ENCODE peak calls at places on chromosome 1, in ten cellular contexts. N, Y, M, E, V, I, R, P, X and L are unnamed samples.

GRCh38 chr1:228004331-228004871 is 2.4 kb upstream of the WNT3A start:
- DNase-seq in N (peak; percentile 37), Y (no peak), M (no peak), E (peak; percentile 61), V (peak; percentile 67), I (peak; percentile 61), R (peak; percentile 42), P (no peak), X (no peak), L (no peak)

GRCh38 chr1:37476460-37477197 is 2.2 kb downstream of the ZC3H12A start:
- DNase-seq in N (no peak), Y (no peak), M (no peak), E (peak; percentile 89), V (no peak), I (no peak), R (peak; percentile 75), P (peak; percentile 90), X (no peak), L (peak; percentile 76)

GRCh38 chr1:109266965-109267364 is 16.0 kb downstream of the PSRC1 start:
- DNase-seq in N (no peak), Y (no peak), M (no peak), E (peak; percentile 92), V (no peak), I (no peak), R (no peak), P (peak; percentile 29), X (no peak), L (no peak)

GRCh38 chr1:169565335-169566271 is 20.7 kb downstream of the F5 start:
- DNase-seq in N (no peak), Y (no peak), M (no peak), E (peak; percentile 46), V (no peak), I (no peak), R (no peak), P (no peak), X (no peak), L (peak; percentile 24)

GRCh38 chr1:8252266-8252951 is 65.5 kb upstream of the SLC45A1 start:
- DNase-seq in N (no peak), Y (no peak), M (no peak), E (peak; percentile 40), V (no peak), I (no peak), R (no peak), P (peak; percentile 24), X (no peak), L (no peak)

GRCh38 chr1:149995927-149996326 is 14.6 kb downstream of the OTUD7B start:
- DNase-seq in N (no peak), Y (no peak), M (no peak), E (peak; percentile 96), V (no peak), I (no peak), R (no peak), P (no peak), X (no peak), L (no peak)

GRCh38 chr1:12184008-12184681 is 17.4 kb downstream of the TNFRSF1B start:
- DNase-seq in N (no peak), Y (no peak), M (peak; percentile 36), E (no peak), V (peak; percentile 93), I (no peak), R (peak; percentile 56), P (peak; percentile 90), X (no peak), L (peak; percentile 77)

GRCh38 chr1:119742193-119742592 is 26.5 kb downstream of the HMGCS2 start:
- DNase-seq in N (no peak), Y (no peak), M (no peak), E (peak; percentile 24), V (no peak), I (no peak), R (no peak), P (no peak), X (no peak), L (peak; percentile 58)

GRCh38 chr1:29518183-29518835 is 282.0 kb downstream of the PTPRU start:
- DNase-seq in N (no peak), Y (no peak), M (no peak), E (no peak), V (no peak), I (no peak), R (peak; percentile 10), P (no peak), X (no peak), L (peak; percentile 5)

GRCh38 chr1:63966016-63966415 is 192.2 kb downstream of the ROR1 start:
- DNase-seq in N (no peak), Y (no peak), M (no peak), E (no peak), V (no peak), I (no peak), R (no peak), P (no peak), X (no peak), L (no peak)

GRCh38 chr1:67803380-67804279 is 29.6 kb downstream of the GNG12 start:
- DNase-seq in N (no peak), Y (no peak), M (no peak), E (peak; percentile 89), V (no peak), I (no peak), R (no peak), P (peak; percentile 74), X (no peak), L (no peak)

GRCh38 chr1:95076034-95076433 is 3.3 kb upstream of the ALG14 start:
- DNase-seq in N (no peak), Y (no peak), M (no peak), E (no peak), V (no peak), I (no peak), R (no peak), P (no peak), X (no peak), L (no peak)

GRCh38 chr1:5296135-5296930 is 641.9 kb downstream of the AJAP1 start:
- DNase-seq in N (no peak), Y (no peak), M (no peak), E (no peak), V (peak; percentile 53), I (no peak), R (no peak), P (no peak), X (no peak), L (no peak)

GRCh38 chr1:180278791-180279432 is 48.8 kb downstream of the LHX4 start:
- DNase-seq in N (no peak), Y (peak; percentile 4), M (peak; percentile 36), E (no peak), V (no peak), I (no peak), R (no peak), P (no peak), X (no peak), L (no peak)

GRCh38 chr1:177897601-177898376 is 72.1 kb downstream of the SEC16B start:
- DNase-seq in N (no peak), Y (no peak), M (no peak), E (no peak), V (peak; percentile 11), I (no peak), R (no peak), P (no peak), X (no peak), L (no peak)

GRCh38 chr1:26768755-26769154 is 19.0 kb upstream of the PIGV start:
- DNase-seq in N (no peak), Y (peak; percentile 49), M (no peak), E (peak; percentile 41), V (no peak), I (no peak), R (no peak), P (peak; percentile 81), X (no peak), L (no peak)

GRCh38 chr1:3669421-3669821 is 17.1 kb downstream of the TP73 start:
- DNase-seq in N (no peak), Y (no peak), M (no peak), E (no peak), V (no peak), I (no peak), R (no peak), P (no peak), X (no peak), L (no peak)

GRCh38 chr1:90391116-90391515 is 326.0 kb downstream of the BARHL2 start:
- DNase-seq in N (no peak), Y (no peak), M (no peak), E (peak; percentile 54), V (no peak), I (no peak), R (no peak), P (no peak), X (no peak), L (no peak)

GRCh38 chr1:173628888-173629287 is 6.2 kb upstream of the TEX50 start:
- DNase-seq in N (no peak), Y (no peak), M (no peak), E (peak; percentile 30), V (no peak), I (no peak), R (no peak), P (no peak), X (no peak), L (no peak)

GRCh38 chr1:157117527-157118057 is 18.0 kb upstream of the ETV3L start:
- DNase-seq in N (no peak), Y (no peak), M (no peak), E (no peak), V (no peak), I (peak; percentile 68), R (peak; percentile 15), P (no peak), X (no peak), L (no peak)

GRCh38 chr1:201877877-201878339 is 10.8 kb upstream of the SHISA4 start:
- DNase-seq in N (no peak), Y (peak; percentile 23), M (no peak), E (peak; percentile 63), V (peak; percentile 46), I (peak; percentile 71), R (no peak), P (peak; percentile 69), X (no peak), L (no peak)

GRCh38 chr1:106621853-106622252 is 434.6 kb upstream of the PRMT6 start:
- DNase-seq in N (no peak), Y (no peak), M (no peak), E (no peak), V (no peak), I (no peak), R (no peak), P (no peak), X (no peak), L (no peak)

GRCh38 chr1:17119076-17119743 is at the start of gene PADI2:
- DNase-seq in N (peak; percentile 76), Y (no peak), M (peak; percentile 64), E (peak; percentile 72), V (peak; percentile 96), I (peak; percentile 64), R (peak; percentile 71), P (peak; percentile 30), X (peak; percentile 58), L (peak; percentile 63)

GRCh38 chr1:180527270-180527669 is 24.9 kb upstream of the ACBD6 start:
- DNase-seq in N (no peak), Y (no peak), M (no peak), E (peak; percentile 70), V (no peak), I (no peak), R (no peak), P (no peak), X (no peak), L (no peak)

GRCh38 chr1:228018125-228018398 is 11.3 kb downstream of the WNT3A start:
- DNase-seq in N (peak; percentile 21), Y (no peak), M (no peak), E (no peak), V (no peak), I (no peak), R (no peak), P (no peak), X (no peak), L (no peak)

GRCh38 chr1:44696789-44697188 is 22.3 kb downstream of the ARMH1 start:
- DNase-seq in N (no peak), Y (no peak), M (peak; percentile 40), E (no peak), V (no peak), I (no peak), R (no peak), P (no peak), X (no peak), L (no peak)

GRCh38 chr1:183093821-183094287 is 70.6 kb downstream of the LAMC1 start:
- DNase-seq in N (no peak), Y (no peak), M (no peak), E (peak; percentile 92), V (no peak), I (no peak), R (no peak), P (no peak), X (no peak), L (no peak)

GRCh38 chr1:210257698-210258395 is 25.3 kb downstream of the SERTAD4 start:
- DNase-seq in N (no peak), Y (no peak), M (no peak), E (peak; percentile 82), V (no peak), I (no peak), R (no peak), P (no peak), X (no peak), L (no peak)